ENCODE peak calls at places on chromosomes 13 and 19, in nine cellular contexts. P, O, T, N, E, Q, Z, C and G are unnamed samples.
A peak's percentile ranks its signal among the peaks of the same experiment; 100 is the strongest.

GRCh38 chr13:73450583-73450982 is 391.8 kb downstream of the KLF5 start:
- DNase-seq in P (no peak), O (no peak), T (no peak), N (no peak), E (no peak), Q (no peak), Z (no peak), C (no peak), G (no peak)

GRCh38 chr13:47484564-47484963 is 516.5 kb downstream of the SUCLA2 start:
- DNase-seq in P (no peak), O (no peak), T (no peak), N (no peak), E (no peak), Q (no peak), Z (no peak), C (no peak), G (no peak)

GRCh38 chr13:46058268-46058667 is 5.7 kb upstream of the ZC3H13 start:
- DNase-seq in P (no peak), O (no peak), T (no peak), N (no peak), E (no peak), Q (no peak), Z (no peak), C (no peak), G (no peak)

GRCh38 chr13:36817996-36818395 is 1.0 kb upstream of the RFXAP start:
- DNase-seq in P (no peak), O (no peak), T (no peak), N (no peak), E (no peak), Q (no peak), Z (no peak), C (no peak), G (no peak)

GRCh38 chr13:86946734-86947133 is 724.4 kb upstream of the SLITRK5 start:
- DNase-seq in P (no peak), O (no peak), T (no peak), N (no peak), E (no peak), Q (no peak), Z (peak; percentile 7), C (no peak), G (no peak)

GRCh38 chr19:14091086-14091884 is 734 bp upstream of the SAMD1 start:
- DNase-seq in P (no peak), O (peak; percentile 66), T (peak; percentile 84), N (no peak), E (peak; percentile 87), Q (peak; percentile 81), Z (peak; percentile 49), C (no peak), G (peak; percentile 95)

GRCh38 chr13:59721889-59722579 is 441.7 kb downstream of the DIAPH3 start:
- DNase-seq in P (no peak), O (no peak), T (no peak), N (no peak), E (no peak), Q (no peak), Z (no peak), C (no peak), G (no peak)

GRCh38 chr13:33927315-33927714 is 109.4 kb downstream of the RFC3 start:
- DNase-seq in P (no peak), O (no peak), T (no peak), N (no peak), E (no peak), Q (no peak), Z (no peak), C (no peak), G (no peak)

GRCh38 chr13:51955281-51955771 is 55.9 kb downstream of the ATP7B start:
- DNase-seq in P (no peak), O (no peak), T (peak; percentile 69), N (no peak), E (no peak), Q (no peak), Z (no peak), C (no peak), G (no peak)

GRCh38 chr19:35309481-35310279 is 17.7 kb downstream of the MAG start:
- DNase-seq in P (no peak), O (no peak), T (no peak), N (no peak), E (no peak), Q (no peak), Z (no peak), C (no peak), G (peak; percentile 85)

GRCh38 chr13:41547253-41548000 is 90.1 kb downstream of the RGCC start:
- DNase-seq in P (no peak), O (no peak), T (peak; percentile 16), N (no peak), E (no peak), Q (no peak), Z (no peak), C (peak; percentile 64), G (no peak)

GRCh38 chr19:35718345-35719041 is 690 bp downstream of the KMT2B start:
- DNase-seq in P (no peak), O (peak; percentile 25), T (peak; percentile 42), N (no peak), E (peak; percentile 44), Q (peak; percentile 83), Z (peak; percentile 46), C (peak; percentile 49), G (peak; percentile 90)

GRCh38 chr13:59318320-59318930 is 845.3 kb downstream of the DIAPH3 start:
- DNase-seq in P (no peak), O (peak; percentile 86), T (peak; percentile 68), N (peak; percentile 71), E (peak; percentile 8), Q (peak; percentile 70), Z (peak; percentile 54), C (peak; percentile 67), G (peak; percentile 76)

GRCh38 chr19:54937926-54938325 is 9.4 kb downstream of the NLRP7 start:
- DNase-seq in P (no peak), O (no peak), T (no peak), N (no peak), E (no peak), Q (no peak), Z (peak; percentile 94), C (no peak), G (no peak)

GRCh38 chr13:24276310-24276709 is 33.1 kb upstream of the C1QTNF9 start:
- DNase-seq in P (no peak), O (no peak), T (no peak), N (no peak), E (peak; percentile 70), Q (no peak), Z (no peak), C (no peak), G (no peak)

GRCh38 chr19:38744298-38744681 is at the start of gene CAPN12:
- DNase-seq in P (no peak), O (no peak), T (no peak), N (no peak), E (no peak), Q (no peak), Z (no peak), C (no peak), G (no peak)

GRCh38 chr19:38744906-38745305 is 632 bp upstream of the CAPN12 start:
- DNase-seq in P (no peak), O (no peak), T (no peak), N (no peak), E (no peak), Q (no peak), Z (no peak), C (no peak), G (no peak)

GRCh38 chr19:38742906-38743305 is 1.4 kb downstream of the CAPN12 start:
- DNase-seq in P (no peak), O (no peak), T (no peak), N (no peak), E (no peak), Q (no peak), Z (no peak), C (no peak), G (no peak)

GRCh38 chr19:38742296-38742695 is 2.0 kb downstream of the CAPN12 start:
- DNase-seq in P (no peak), O (no peak), T (no peak), N (no peak), E (no peak), Q (no peak), Z (no peak), C (no peak), G (no peak)

GRCh38 chr19:38743394-38744297 is 628 bp downstream of the CAPN12 start:
- DNase-seq in P (no peak), O (no peak), T (no peak), N (peak; percentile 32), E (no peak), Q (no peak), Z (no peak), C (no peak), G (peak; percentile 75)
- H3K27ac ChIP-seq in P (no peak overlapping the region), O (no peak overlapping the region), T (no peak overlapping the region), N (no peak overlapping the region), E (no peak overlapping the region), Q (no peak overlapping the region), Z (no peak overlapping the region), C (no peak overlapping the region), G (no peak overlapping the region)

GRCh38 chr19:53455828-53456227 is 11.7 kb upstream of the ZNF813 start:
- DNase-seq in P (no peak), O (no peak), T (no peak), N (no peak), E (no peak), Q (no peak), Z (no peak), C (no peak), G (no peak)
- H3K9me3 ChIP-seq in P (peaks cover 85% of the 10 kb centered on the region), O (peaks cover 11% of the 10 kb centered on the region), T (peaks cover 16% of the 10 kb centered on the region), N (peaks cover 34% of the 10 kb centered on the region), E (peaks cover 46% of the 10 kb centered on the region), Q (peaks cover 15% of the 10 kb centered on the region), Z (peaks cover 5% of the 10 kb centered on the region), C (no peaks in the 10 kb centered on the region), G (peaks cover 36% of the 10 kb centered on the region)

GRCh38 chr19:46481947-46482346 is 10.6 kb upstream of the PNMA8A start:
- DNase-seq in P (no peak), O (no peak), T (no peak), N (no peak), E (no peak), Q (no peak), Z (no peak), C (no peak), G (peak; percentile 46)
- H3K27ac ChIP-seq in P (peak overlapping the region; percentile 96), O (no peak overlapping the region), T (no peak overlapping the region), N (no peak overlapping the region), E (no peak overlapping the region), Q (peak overlapping the region; percentile 70), Z (no peak overlapping the region), C (peak overlapping the region; percentile 69), G (no peak overlapping the region)

GRCh38 chr19:56660381-56661105 is 11.0 kb downstream of the ZNF835 start:
- DNase-seq in P (no peak), O (no peak), T (no peak), N (no peak), E (no peak), Q (no peak), Z (no peak), C (peak; percentile 62), G (no peak)

GRCh38 chr19:56661248-56661647 is 10.3 kb downstream of the ZNF835 start:
- DNase-seq in P (no peak), O (no peak), T (no peak), N (no peak), E (no peak), Q (no peak), Z (no peak), C (no peak), G (no peak)

GRCh38 chr19:56667311-56667870 is 4.2 kb downstream of the ZNF835 start:
- DNase-seq in P (no peak), O (no peak), T (no peak), N (no peak), E (no peak), Q (peak; percentile 36), Z (no peak), C (no peak), G (no peak)

GRCh38 chr19:56664511-56664910 is 7.0 kb downstream of the ZNF835 start:
- DNase-seq in P (no peak), O (no peak), T (no peak), N (no peak), E (no peak), Q (no peak), Z (no peak), C (no peak), G (no peak)

GRCh38 chr19:56663931-56664500 is 7.5 kb downstream of the ZNF835 start:
- DNase-seq in P (no peak), O (no peak), T (no peak), N (no peak), E (no peak), Q (peak; percentile 54), Z (no peak), C (no peak), G (no peak)
- H3K9me3 ChIP-seq in P (no peaks in the 10 kb centered on the region), O (peaks cover 10% of the 10 kb centered on the region), T (no peaks in the 10 kb centered on the region), N (peaks cover 55% of the 10 kb centered on the region), E (peaks cover 21% of the 10 kb centered on the region), Q (no peaks in the 10 kb centered on the region), Z (no peaks in the 10 kb centered on the region), C (no peaks in the 10 kb centered on the region), G (no peaks in the 10 kb centered on the region)